ENCODE peak calls at places on chromosome 17, in five cellular contexts. L, S, U, O and A are unnamed samples.
A peak's percentile ranks its signal among the peaks of the same experiment; 100 is the strongest.

GRCh38 chr17:60863892-60864673 is 186.4 kb downstream of the BCAS3 start:
- DNase-seq in S (no peak), L (no peak), O (no peak), U (no peak), A (no peak)

GRCh38 chr17:35063514-35064223 is at the start of gene RFFL:
- DNase-seq in S (peak; percentile 92), L (peak; percentile 99), U (peak; percentile 63), O (peak; percentile 90), A (peak; percentile 94)

GRCh38 chr17:978110-979093 is 1.2 kb downstream of the NXN start:
- DNase-seq in S (peak; percentile 27), U (no peak), L (no peak), O (peak; percentile 51), A (peak; percentile 66)

GRCh38 chr17:68228817-68229570 is 18.8 kb upstream of the AMZ2 start:
- DNase-seq in U (no peak), S (no peak), L (no peak), O (no peak), A (no peak)

GRCh38 chr17:82384730-82385429 is 13.3 kb downstream of the UTS2R start:
- DNase-seq in L (peak; percentile 85), O (peak; percentile 45), U (no peak), S (peak; percentile 91), A (no peak)

GRCh38 chr17:50542795-50543774 is 3.9 kb upstream of the SPATA20 start:
- DNase-seq in O (no peak), U (no peak), L (no peak), S (peak; percentile 68), A (no peak)

GRCh38 chr17:55161935-55162555 is 102.7 kb upstream of the HLF start:
- DNase-seq in O (no peak), U (no peak), S (peak; percentile 8), L (peak; percentile 98), A (no peak)

GRCh38 chr17:50055426-50056216 is at the start of gene ITGA3:
- DNase-seq in S (peak; percentile 83), L (peak; percentile 98), O (peak; percentile 86), U (peak; percentile 73), A (peak; percentile 90)

GRCh38 chr17:58679263-58680037 is 12.4 kb downstream of the TEX14 start:
- DNase-seq in U (no peak), S (peak; percentile 60), L (peak; percentile 68), O (no peak), A (no peak)

GRCh38 chr17:56604691-56605090 is 11.2 kb downstream of the NOG start:
- DNase-seq in O (no peak), U (no peak), L (peak; percentile 69), S (no peak), A (no peak)